ENCODE peak calls at places on chromosomes 3 and 15, in six cellular contexts. One of them, this sample, is unnamed.

GRCh38 chr3:24640330-24640877 is 145.8 kb upstream of the THRB start:
- DNase-seq in mucosa of descending colon: no peak
- DNase-seq in HCEC 1CT: peak
- DNase-seq in EL: peak
- DNase-seq in tibial nerve: no peak
- DNase-seq in stimulated activated CD8-positive, alpha-beta memory T cell treated with anti-CD3 and anti-CD28 coated beads, Interleukin-15, amount 100 ng/mL, for 24 hours: no peak
- DNase-seq in this sample: peak

GRCh38 chr15:49877117-49877860 is 241.7 kb downstream of the ATP8B4 start:
- DNase-seq in tibial nerve: no peak
- DNase-seq in EL: no peak
- DNase-seq in HCEC 1CT: peak
- DNase-seq in stimulated activated CD8-positive, alpha-beta memory T cell treated with anti-CD3 and anti-CD28 coated beads, Interleukin-15, amount 100 ng/mL, for 24 hours: no peak
- DNase-seq in mucosa of descending colon: no peak
- DNase-seq in this sample: peak

GRCh38 chr3:46737320-46737719 is 19.7 kb upstream of the PRSS50 start:
- DNase-seq in stimulated activated CD8-positive, alpha-beta memory T cell treated with anti-CD3 and anti-CD28 coated beads, Interleukin-15, amount 100 ng/mL, for 24 hours: no peak
- DNase-seq in EL: no peak
- DNase-seq in tibial nerve: no peak
- DNase-seq in mucosa of descending colon: no peak
- DNase-seq in HCEC 1CT: no peak
- DNase-seq in this sample: no peak

GRCh38 chr3:177731644-177732268 is 534.5 kb upstream of the TBL1XR1 start:
- DNase-seq in mucosa of descending colon: no peak
- DNase-seq in tibial nerve: no peak
- DNase-seq in EL: peak
- DNase-seq in HCEC 1CT: peak
- DNase-seq in stimulated activated CD8-positive, alpha-beta memory T cell treated with anti-CD3 and anti-CD28 coated beads, Interleukin-15, amount 100 ng/mL, for 24 hours: no peak
- DNase-seq in this sample: peak

GRCh38 chr3:148643389-148643840 is 54.3 kb upstream of the AGTR1 start:
- DNase-seq in mucosa of descending colon: no peak
- DNase-seq in HCEC 1CT: peak
- DNase-seq in stimulated activated CD8-positive, alpha-beta memory T cell treated with anti-CD3 and anti-CD28 coated beads, Interleukin-15, amount 100 ng/mL, for 24 hours: no peak
- DNase-seq in EL: peak
- DNase-seq in tibial nerve: no peak
- DNase-seq in this sample: peak

GRCh38 chr3:13023251-13024055 is 49.8 kb downstream of the IQSEC1 start:
- DNase-seq in tibial nerve: no peak
- DNase-seq in HCEC 1CT: no peak
- DNase-seq in mucosa of descending colon: no peak
- DNase-seq in stimulated activated CD8-positive, alpha-beta memory T cell treated with anti-CD3 and anti-CD28 coated beads, Interleukin-15, amount 100 ng/mL, for 24 hours: no peak
- DNase-seq in EL: peak
- DNase-seq in this sample: no peak

GRCh38 chr15:34241376-34242350 is 16.8 kb downstream of the EMC4 start:
- DNase-seq in HCEC 1CT: peak
- DNase-seq in stimulated activated CD8-positive, alpha-beta memory T cell treated with anti-CD3 and anti-CD28 coated beads, Interleukin-15, amount 100 ng/mL, for 24 hours: no peak
- DNase-seq in tibial nerve: peak
- DNase-seq in EL: peak
- DNase-seq in mucosa of descending colon: no peak
- DNase-seq in this sample: peak

GRCh38 chr3:42067324-42067723 is 23.8 kb upstream of the TRAK1 start:
- DNase-seq in HCEC 1CT: no peak
- DNase-seq in stimulated activated CD8-positive, alpha-beta memory T cell treated with anti-CD3 and anti-CD28 coated beads, Interleukin-15, amount 100 ng/mL, for 24 hours: no peak
- DNase-seq in EL: no peak
- DNase-seq in mucosa of descending colon: no peak
- DNase-seq in tibial nerve: no peak
- DNase-seq in this sample: peak

GRCh38 chr3:42505849-42506410 is 3.5 kb downstream of the VIPR1 start:
- DNase-seq in stimulated activated CD8-positive, alpha-beta memory T cell treated with anti-CD3 and anti-CD28 coated beads, Interleukin-15, amount 100 ng/mL, for 24 hours: no peak
- DNase-seq in EL: no peak
- DNase-seq in HCEC 1CT: no peak
- DNase-seq in mucosa of descending colon: no peak
- DNase-seq in tibial nerve: no peak
- DNase-seq in this sample: no peak

GRCh38 chr3:54818942-54819341 is 108.9 kb downstream of the LRTM1 start:
- DNase-seq in mucosa of descending colon: no peak
- DNase-seq in HCEC 1CT: no peak
- DNase-seq in EL: no peak
- DNase-seq in stimulated activated CD8-positive, alpha-beta memory T cell treated with anti-CD3 and anti-CD28 coated beads, Interleukin-15, amount 100 ng/mL, for 24 hours: no peak
- DNase-seq in tibial nerve: no peak
- DNase-seq in this sample: no peak

GRCh38 chr3:37712918-37713819 is 148.5 kb upstream of the CTDSPL start:
- DNase-seq in EL: peak
- DNase-seq in HCEC 1CT: peak
- DNase-seq in tibial nerve: no peak
- DNase-seq in stimulated activated CD8-positive, alpha-beta memory T cell treated with anti-CD3 and anti-CD28 coated beads, Interleukin-15, amount 100 ng/mL, for 24 hours: no peak
- DNase-seq in mucosa of descending colon: no peak
- DNase-seq in this sample: peak

GRCh38 chr3:155934215-155934614 is 63.8 kb downstream of the GMPS start:
- DNase-seq in stimulated activated CD8-positive, alpha-beta memory T cell treated with anti-CD3 and anti-CD28 coated beads, Interleukin-15, amount 100 ng/mL, for 24 hours: no peak
- DNase-seq in mucosa of descending colon: no peak
- DNase-seq in EL: no peak
- DNase-seq in tibial nerve: peak
- DNase-seq in HCEC 1CT: no peak
- DNase-seq in this sample: no peak

GRCh38 chr3:44648564-44649229 is at the start of gene ZNF35:
- DNase-seq in HCEC 1CT: peak
- DNase-seq in stimulated activated CD8-positive, alpha-beta memory T cell treated with anti-CD3 and anti-CD28 coated beads, Interleukin-15, amount 100 ng/mL, for 24 hours: no peak
- DNase-seq in tibial nerve: peak
- DNase-seq in mucosa of descending colon: peak
- DNase-seq in EL: peak
- DNase-seq in this sample: peak

GRCh38 chr3:72275296-72275820 is 490.4 kb upstream of the PROK2 start:
- DNase-seq in EL: no peak
- DNase-seq in mucosa of descending colon: no peak
- DNase-seq in tibial nerve: no peak
- DNase-seq in HCEC 1CT: no peak
- DNase-seq in stimulated activated CD8-positive, alpha-beta memory T cell treated with anti-CD3 and anti-CD28 coated beads, Interleukin-15, amount 100 ng/mL, for 24 hours: no peak
- DNase-seq in this sample: peak

GRCh38 chr3:119085070-119085439 is 50.4 kb upstream of the IGSF11 start:
- DNase-seq in stimulated activated CD8-positive, alpha-beta memory T cell treated with anti-CD3 and anti-CD28 coated beads, Interleukin-15, amount 100 ng/mL, for 24 hours: no peak
- DNase-seq in HCEC 1CT: no peak
- DNase-seq in mucosa of descending colon: no peak
- DNase-seq in EL: no peak
- DNase-seq in tibial nerve: no peak
- DNase-seq in this sample: no peak

GRCh38 chr15:98888839-98889479 is 118.6 kb downstream of the PGPEP1L start:
- DNase-seq in stimulated activated CD8-positive, alpha-beta memory T cell treated with anti-CD3 and anti-CD28 coated beads, Interleukin-15, amount 100 ng/mL, for 24 hours: no peak
- DNase-seq in EL: peak
- DNase-seq in tibial nerve: no peak
- DNase-seq in mucosa of descending colon: no peak
- DNase-seq in HCEC 1CT: peak
- DNase-seq in this sample: peak

GRCh38 chr3:125398952-125399351 is 23.8 kb upstream of the ZNF148 start:
- DNase-seq in stimulated activated CD8-positive, alpha-beta memory T cell treated with anti-CD3 and anti-CD28 coated beads, Interleukin-15, amount 100 ng/mL, for 24 hours: no peak
- DNase-seq in tibial nerve: no peak
- DNase-seq in mucosa of descending colon: no peak
- DNase-seq in EL: peak
- DNase-seq in HCEC 1CT: no peak
- DNase-seq in this sample: no peak

GRCh38 chr3:42698911-42699230 is 3.7 kb downstream of the HHATL start:
- DNase-seq in tibial nerve: no peak
- DNase-seq in EL: no peak
- DNase-seq in HCEC 1CT: no peak
- DNase-seq in mucosa of descending colon: no peak
- DNase-seq in stimulated activated CD8-positive, alpha-beta memory T cell treated with anti-CD3 and anti-CD28 coated beads, Interleukin-15, amount 100 ng/mL, for 24 hours: no peak
- DNase-seq in this sample: no peak

GRCh38 chr3:172982731-172983364 is 158.2 kb downstream of the SPATA16 start:
- DNase-seq in HCEC 1CT: no peak
- DNase-seq in stimulated activated CD8-positive, alpha-beta memory T cell treated with anti-CD3 and anti-CD28 coated beads, Interleukin-15, amount 100 ng/mL, for 24 hours: no peak
- DNase-seq in tibial nerve: no peak
- DNase-seq in mucosa of descending colon: no peak
- DNase-seq in EL: peak
- DNase-seq in this sample: no peak

GRCh38 chr3:38214560-38214959 is 49.2 kb downstream of the OXSR1 start:
- DNase-seq in HCEC 1CT: no peak
- DNase-seq in EL: no peak
- DNase-seq in tibial nerve: no peak
- DNase-seq in mucosa of descending colon: no peak
- DNase-seq in stimulated activated CD8-positive, alpha-beta memory T cell treated with anti-CD3 and anti-CD28 coated beads, Interleukin-15, amount 100 ng/mL, for 24 hours: no peak
- DNase-seq in this sample: peak

GRCh38 chr15:100207053-100207452 is 134.7 kb downstream of the ADAMTS17 start:
- DNase-seq in tibial nerve: no peak
- DNase-seq in stimulated activated CD8-positive, alpha-beta memory T cell treated with anti-CD3 and anti-CD28 coated beads, Interleukin-15, amount 100 ng/mL, for 24 hours: no peak
- DNase-seq in mucosa of descending colon: no peak
- DNase-seq in EL: no peak
- DNase-seq in HCEC 1CT: no peak
- DNase-seq in this sample: no peak

GRCh38 chr15:68700395-68701123 is 120.1 kb downstream of the ANP32A start:
- DNase-seq in stimulated activated CD8-positive, alpha-beta memory T cell treated with anti-CD3 and anti-CD28 coated beads, Interleukin-15, amount 100 ng/mL, for 24 hours: no peak
- DNase-seq in EL: peak
- DNase-seq in tibial nerve: no peak
- DNase-seq in mucosa of descending colon: no peak
- DNase-seq in HCEC 1CT: no peak
- DNase-seq in this sample: peak

GRCh38 chr15:87419341-87419740 is 837.2 kb downstream of the NTRK3 start:
- DNase-seq in EL: peak
- DNase-seq in mucosa of descending colon: no peak
- DNase-seq in stimulated activated CD8-positive, alpha-beta memory T cell treated with anti-CD3 and anti-CD28 coated beads, Interleukin-15, amount 100 ng/mL, for 24 hours: no peak
- DNase-seq in HCEC 1CT: no peak
- DNase-seq in tibial nerve: no peak
- DNase-seq in this sample: no peak

GRCh38 chr15:68373028-68373427 is 58.9 kb downstream of the ITGA11 start:
- DNase-seq in tibial nerve: no peak
- DNase-seq in HCEC 1CT: no peak
- DNase-seq in mucosa of descending colon: no peak
- DNase-seq in EL: no peak
- DNase-seq in stimulated activated CD8-positive, alpha-beta memory T cell treated with anti-CD3 and anti-CD28 coated beads, Interleukin-15, amount 100 ng/mL, for 24 hours: no peak
- DNase-seq in this sample: no peak

This sample was measured in fibroblast of lung.